ENCODE peak calls at places on chromosomes 16 and 17, in eight cellular contexts. Z is kidney, E is neuronal stem cell, S is mammary epithelial cell, V is uterus, G is Peyer's patch, M is A549, C is H1. A is an unnamed sample. For H3K4me1, the result is how much of the 10 kb centered on the place peaks cover.

GRCh38 chr16:4664538-4665418 is 28.6 kb upstream of the NUDT16L1 start:
- DNase-seq in E (no peak), M (no peak), V (peak), Z (no peak), G (peak), C (no peak), S (peak), A (no peak)

GRCh38 chr16:10665166-10665565 is 29.6 kb downstream of the TEKT5 start:
- DNase-seq in Z (no peak), E (no peak), G (no peak), V (no peak), M (no peak), C (no peak), S (no peak), A (no peak)

GRCh38 chr17:77965354-77965753 is 6.9 kb downstream of the TNRC6C start:
- DNase-seq in M (no peak), G (no peak), S (no peak), C (no peak), Z (no peak), V (no peak), E (no peak), A (no peak)

GRCh38 chr16:87198328-87198731 is 118.9 kb downstream of the C16orf95 start:
- DNase-seq in M (no peak), Z (no peak), S (no peak), V (no peak), E (no peak), C (no peak), G (no peak), A (no peak)

GRCh38 chr16:4904942-4905615 is 31.9 kb downstream of the PPL start:
- DNase-seq in C (no peak), E (no peak), S (no peak), Z (no peak), V (no peak), G (no peak), M (no peak), A (no peak)

GRCh38 chr17:16989953-16990860 is 18.3 kb upstream of the TNFRSF13B start:
- DNase-seq in S (no peak), G (no peak), C (no peak), Z (no peak), E (no peak), M (no peak), V (no peak), A (no peak)

GRCh38 chr16:50298591-50299507 is 32.5 kb downstream of the ADCY7 start:
- DNase-seq in Z (peak), C (no peak), M (no peak), V (peak), E (no peak), S (no peak), G (no peak), A (no peak)

GRCh38 chr17:82932146-82933005 is 92.6 kb upstream of the ZNF750 start:
- DNase-seq in Z (peak), C (no peak), S (no peak), M (no peak), G (peak), E (no peak), V (peak), A (no peak)

GRCh38 chr17:48486557-48486956 is 44.3 kb downstream of the HOXB1 start:
- DNase-seq in G (no peak), C (no peak), E (no peak), V (no peak), S (peak), M (peak), Z (peak), A (no peak)

GRCh38 chr16:46632778-46633733 is 11.9 kb upstream of the SHCBP1 start:
- DNase-seq in C (peak), S (no peak), G (no peak), Z (peak), E (no peak), V (no peak), M (no peak), A (no peak)

GRCh38 chr17:79010304-79010646 is 711 bp upstream of the CANT1 start:
- DNase-seq in G (no peak), M (no peak), E (no peak), V (no peak), C (no peak), S (no peak), Z (peak), A (no peak)
- H3K4me3 ChIP-seq in G (peak), M (peak), E (no peak), V (peak), C (peak), S (no peak), Z (peak), A (peak)

GRCh38 chr16:22023505-22023904 is 15.6 kb downstream of the MOSMO start:
- DNase-seq in V (no peak), S (no peak), Z (no peak), E (no peak), C (no peak), G (no peak), M (no peak), A (no peak)
- H3K4me1 ChIP-seq in V (under half), S (under half), Z (under half), E (under half), C (under half), G (under half), M (under half), A (under half)

DNA sequence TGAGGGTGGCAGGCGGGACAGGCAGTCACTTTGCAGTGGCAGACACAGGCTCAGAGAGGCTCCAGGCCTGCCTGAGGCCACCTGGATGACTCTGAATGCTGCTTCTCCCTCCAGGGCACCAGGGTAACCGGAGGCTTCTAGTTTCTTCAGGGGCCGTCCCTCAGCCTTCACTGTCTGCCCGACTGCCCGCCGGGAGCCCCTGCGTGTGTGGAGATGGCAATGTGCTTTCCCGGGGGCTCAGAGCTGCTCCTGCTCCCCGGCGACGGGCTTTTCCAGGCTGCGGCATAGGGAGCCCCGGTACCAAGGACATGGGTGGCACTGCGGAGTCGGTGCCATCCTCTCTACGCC is 51.5 kb downstream of the CBFA2T3 start:
- DNase-seq in Z (no peak), S (no peak), G (no peak), V (no peak), C (no peak), E (no peak), M (no peak), A (no peak)
- H3K4me3 ChIP-seq in Z (no peak), S (no peak), G (no peak), V (no peak), C (no peak), E (no peak), M (no peak), A (no peak)

GRCh38 chr17:18229254-18229653 is 3.8 kb downstream of the LLGL1 start:
- DNase-seq in E (no peak), Z (no peak), V (no peak), G (no peak), S (no peak), C (no peak), M (no peak), A (no peak)
- H3K4me1 ChIP-seq in E (under half), Z (under half), V (under half), G (under half), S (under half), C (under half), M (under half), A (under half)

DNA sequence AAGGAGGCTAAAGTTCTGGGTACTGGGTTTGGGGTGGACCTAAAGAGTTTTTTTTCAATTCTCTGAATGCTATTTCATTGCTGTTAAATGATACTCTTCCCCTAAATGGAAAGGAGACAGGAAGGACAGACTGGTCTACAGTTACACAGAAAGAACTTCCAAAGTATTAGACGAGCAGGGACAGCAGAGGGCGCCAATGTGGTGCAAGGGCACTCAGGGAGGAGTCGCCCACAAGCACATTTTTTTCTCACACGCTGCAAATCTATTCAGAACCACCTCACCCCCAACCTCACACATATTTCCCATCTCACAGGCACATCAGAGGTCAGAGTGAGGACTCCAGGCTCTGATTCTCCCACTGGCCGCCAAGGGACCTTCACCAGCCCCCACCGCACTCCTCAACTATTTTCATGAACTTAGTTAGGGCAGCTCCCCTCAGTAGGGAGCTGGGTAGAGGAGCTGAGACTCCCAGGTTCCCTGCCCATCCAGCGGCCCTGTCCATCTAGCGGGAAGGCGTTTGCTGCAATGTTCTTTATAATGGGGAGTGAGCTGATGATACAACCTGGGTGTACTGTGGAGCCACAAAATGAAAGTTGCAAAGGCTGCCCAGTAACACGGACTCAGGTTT is 6.8 kb upstream of the CA4 start:
- DNase-seq in Z (peak), G (peak), S (peak), M (peak), E (peak), C (no peak), V (peak), A (peak)
- H3K4me3 ChIP-seq in Z (no peak), G (no peak), S (peak), M (peak), E (no peak), C (peak), V (no peak), A (peak)

DNA sequence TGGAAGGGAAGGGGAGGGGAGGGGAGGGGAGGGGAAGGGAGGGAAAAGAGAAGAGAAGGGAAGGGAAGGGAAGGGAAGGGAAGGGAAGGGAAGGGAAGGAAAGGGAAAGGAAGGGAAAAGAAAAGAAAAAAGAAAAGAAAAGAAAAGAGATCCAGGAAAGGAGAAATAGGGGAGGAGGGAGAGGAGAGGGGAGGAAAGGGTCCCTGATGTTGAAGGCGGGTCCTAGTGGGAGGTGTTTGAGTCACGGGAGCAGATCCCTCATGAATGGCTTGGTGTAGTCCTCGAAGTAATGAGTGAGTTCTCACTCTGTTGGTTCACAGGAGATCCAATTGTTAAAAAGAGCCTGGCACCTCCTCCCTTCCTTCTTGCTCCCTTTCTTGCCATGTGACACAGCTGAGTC is 6.9 kb upstream of the USP31 start:
- DNase-seq in C (no peak), G (no peak), S (no peak), M (no peak), V (no peak), Z (no peak), E (no peak), A (no peak)
- H3K4me1 ChIP-seq in C (under half), G (under half), S (under half), M (under half), V (under half), Z (under half), E (under half), A (under half)

DNA sequence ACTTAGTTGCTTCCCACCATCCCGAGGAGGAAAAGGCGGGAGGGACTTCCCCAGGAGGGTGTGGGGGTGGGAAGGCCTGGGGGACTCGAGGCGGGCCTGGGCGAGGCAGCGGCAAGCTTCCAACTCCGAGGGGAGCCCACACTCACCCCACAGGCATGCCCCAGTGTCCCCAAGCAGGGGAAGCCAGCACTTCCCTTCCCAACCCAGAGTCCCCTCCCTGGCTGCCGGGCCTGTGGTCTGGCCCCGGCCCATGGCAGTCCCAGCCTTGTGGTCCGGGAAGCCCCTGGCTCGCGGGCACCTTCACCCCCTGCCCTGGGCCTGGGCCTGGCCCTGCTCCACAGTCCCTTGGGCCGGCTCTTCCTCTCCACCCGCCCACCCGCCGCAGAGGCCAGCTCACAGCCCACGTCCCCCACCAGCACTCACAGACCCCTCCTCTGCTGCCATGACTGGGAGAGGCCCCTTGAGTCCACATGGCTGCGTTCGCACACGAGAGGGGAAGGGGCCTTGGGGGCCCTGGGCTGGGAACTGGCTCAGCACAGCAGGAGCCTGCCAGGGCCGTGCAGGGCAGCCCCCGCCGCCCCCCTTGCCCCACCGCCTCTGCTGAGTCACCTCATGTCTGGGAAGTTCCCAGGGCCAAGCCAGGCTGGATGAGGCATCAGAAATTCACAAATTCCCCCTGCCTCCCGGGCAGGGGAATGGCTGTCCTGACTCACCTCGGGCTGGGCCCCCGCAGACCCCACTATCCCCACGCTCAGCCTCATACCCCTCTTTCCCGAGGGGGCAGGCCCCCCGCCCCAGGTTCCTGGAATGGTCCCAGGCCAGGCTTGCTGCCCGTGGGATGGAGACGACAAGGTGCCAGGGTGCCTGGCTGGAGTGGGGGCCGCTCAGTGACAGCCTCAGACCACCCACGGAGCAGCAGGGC is 27.8 kb downstream of the BAHCC1 start:
- DNase-seq in S (peak), E (no peak), C (no peak), Z (peak), G (no peak), M (peak), V (peak), A (peak)
- H3K4me3 ChIP-seq in S (no peak), E (no peak), C (no peak), Z (no peak), G (no peak), M (peak), V (peak), A (no peak)

GRCh38 chr17:75315541-75316243 is 26.5 kb upstream of the SLC25A19 start:
- DNase-seq in Z (no peak), M (no peak), E (no peak), V (no peak), S (no peak), G (no peak), C (no peak), A (no peak)
- H3K4me1 ChIP-seq in Z (under half), M (under half), E (under half), V (under half), S (under half), G (under half), C (under half), A (under half)

A was measured in A673.